ENCODE peak calls at places on chromosome 11, in four cellular contexts. A, H, O and K are unnamed samples.

GRCh38 chr11:12397953-12398352 is 20.6 kb downstream of the PARVA start:
- DNase-seq in O (no peak), A (no peak), H (no peak), K (no peak)

GRCh38 chr11:1485504-1485885 is 1.1 kb downstream of the MOB2 start:
- DNase-seq in H (no peak), A (no peak), O (no peak), K (no peak)

GRCh38 chr11:2265854-2266585 is 4.4 kb downstream of the ASCL2 start:
- DNase-seq in O (no peak), A (no peak), H (no peak), K (no peak)

GRCh38 chr11:7964261-7964660 is 986 bp downstream of the NLRP10 start:
- DNase-seq in H (no peak), O (no peak), A (no peak), K (no peak)

GRCh38 chr11:47791774-47792173 is 24.6 kb upstream of the FNBP4 start:
- DNase-seq in A (no peak), H (no peak), O (no peak), K (no peak)

GRCh38 chr11:69645801-69646492 is 5.0 kb downstream of the CCND1 start:
- DNase-seq in O (no peak), H (no peak), A (no peak), K (no peak)

GRCh38 chr11:65862191-65862735 is 2.0 kb downstream of the MUS81 start:
- DNase-seq in O (no peak), A (no peak), H (no peak), K (no peak)

GRCh38 chr11:130478204-130478701 is 29.8 kb downstream of the ADAMTS15 start:
- DNase-seq in A (no peak), O (no peak), H (no peak), K (no peak)

GRCh38 chr11:44979536-44980399 is 29.1 kb upstream of the TP53I11 start:
- DNase-seq in H (no peak), A (no peak), O (no peak), K (no peak)

GRCh38 chr11:12678092-12678491 is 3.9 kb downstream of the TEAD1 start:
- DNase-seq in A (no peak), H (no peak), O (no peak), K (no peak)

GRCh38 chr11:17343907-17344306 is 7.7 kb upstream of the NCR3LG1 start:
- DNase-seq in A (no peak), H (no peak), O (no peak), K (no peak)

GRCh38 chr11:32451808-32452207 is 16.5 kb upstream of the WT1 start:
- DNase-seq in A (no peak), H (no peak), O (no peak), K (no peak)

GRCh38 chr11:28702450-28702790 is 594.2 kb downstream of the METTL15 start:
- DNase-seq in O (no peak), H (no peak), A (no peak), K (no peak)

GRCh38 chr11:11589385-11589890 is 32.4 kb downstream of the GALNT18 start:
- DNase-seq in O (no peak), A (no peak), H (no peak), K (no peak)

GRCh38 chr11:44886765-44887164 is 63.9 kb downstream of the TP53I11 start:
- DNase-seq in A (no peak), O (no peak), H (no peak), K (no peak)

DNA sequence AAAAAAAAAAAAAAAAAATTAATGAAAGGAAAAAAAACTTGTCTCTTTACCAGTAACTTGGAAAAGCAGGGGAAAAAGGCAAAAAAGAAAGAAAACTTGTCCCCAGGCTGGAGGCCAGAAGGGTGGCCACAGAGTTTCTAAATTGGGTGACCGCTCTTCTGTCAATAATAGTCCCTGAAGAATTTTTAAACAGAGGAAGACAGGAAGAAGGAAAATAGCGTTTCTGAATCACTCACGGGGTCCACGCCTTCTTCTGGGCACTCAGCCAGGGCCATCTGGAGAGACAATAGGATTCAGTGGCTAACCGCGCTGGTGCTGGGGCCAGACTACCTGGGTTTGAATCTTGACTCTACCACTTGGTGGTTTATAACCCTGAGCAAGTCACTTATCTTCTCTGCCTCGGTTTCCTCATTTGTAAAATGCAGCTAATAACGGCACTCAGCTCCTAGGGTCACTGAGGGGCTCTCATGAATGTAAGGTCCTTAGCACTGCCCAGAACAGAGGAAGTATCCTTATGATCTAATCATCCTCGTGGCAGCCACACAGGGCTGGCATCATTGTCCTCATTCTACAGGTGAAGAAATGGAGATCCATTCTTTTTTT is 7.0 kb downstream of the C11orf86 start:
- DNase-seq in O (peak; percentile 72), A (no peak), H (peak; percentile 65), K (no peak)
- TF ChIP-seq SPI1 in O (peak; percentile 26), A (no peak), H (no peak), K (no peak)

DNA sequence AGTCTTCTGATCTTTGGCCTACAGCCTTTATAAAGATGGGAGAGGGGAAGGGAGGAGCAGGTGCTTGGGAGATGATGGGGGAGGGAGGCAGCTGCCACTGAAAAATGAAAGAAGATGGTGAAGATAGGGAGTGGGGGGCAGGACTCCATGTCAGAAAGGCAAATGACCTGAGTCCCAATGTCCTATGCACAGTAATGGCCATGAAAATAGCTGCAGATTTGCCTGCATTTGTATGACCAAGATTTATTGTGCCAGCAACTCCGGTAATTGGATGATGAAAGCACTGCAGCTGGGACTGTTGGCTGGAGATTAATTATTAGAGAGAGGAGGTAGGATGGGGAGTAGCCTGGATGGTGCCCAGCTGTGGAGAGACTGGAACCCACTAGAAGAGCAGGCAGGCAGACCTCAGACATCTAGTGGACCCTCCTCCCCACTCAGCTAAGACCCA is 36.1 kb downstream of the NEU3 start:
- DNase-seq in H (no peak), A (no peak), O (peak; percentile 28), K (no peak)
- TF ChIP-seq SPI1 in H (no peak), A (no peak), O (no peak), K (no peak)

GRCh38 chr11:74678041-74678440 is 53.2 kb downstream of the CHRDL2 start:
- DNase-seq in O (no peak), A (no peak), H (no peak), K (no peak)

GRCh38 chr11:74676596-74676995 is 54.6 kb downstream of the CHRDL2 start:
- DNase-seq in H (no peak), A (no peak), O (no peak), K (no peak)

GRCh38 chr11:74673956-74674355 is 57.3 kb downstream of the CHRDL2 start:
- DNase-seq in O (no peak), H (no peak), A (no peak), K (no peak)

GRCh38 chr11:74677131-74677530 is 54.1 kb downstream of the CHRDL2 start:
- DNase-seq in O (no peak), H (no peak), A (no peak), K (no peak)

DNA sequence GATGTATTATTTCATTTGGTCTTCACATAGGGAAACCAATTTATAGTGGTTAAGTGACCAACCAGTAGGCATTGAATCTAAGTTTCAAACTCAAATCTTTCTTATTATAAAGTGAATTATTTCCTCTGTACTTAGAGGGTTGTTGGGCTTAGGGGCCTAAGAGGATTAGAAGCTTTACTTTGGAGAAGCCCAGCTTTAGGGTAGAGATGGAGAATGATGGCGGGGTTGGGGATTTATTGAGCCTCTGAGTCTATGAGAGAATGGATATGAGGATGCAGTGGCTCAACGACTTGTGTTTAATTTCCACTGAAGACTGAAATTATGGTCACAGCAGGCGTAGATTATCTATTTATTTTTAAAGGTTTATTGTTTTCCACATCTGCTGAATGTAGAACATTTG is 55.5 kb downstream of the CHRDL2 start:
- DNase-seq in H (no peak), O (no peak), A (no peak), K (no peak)
- TF ChIP-seq SPI1 in H (no peak), O (no peak), A (no peak), K (no peak)

DNA sequence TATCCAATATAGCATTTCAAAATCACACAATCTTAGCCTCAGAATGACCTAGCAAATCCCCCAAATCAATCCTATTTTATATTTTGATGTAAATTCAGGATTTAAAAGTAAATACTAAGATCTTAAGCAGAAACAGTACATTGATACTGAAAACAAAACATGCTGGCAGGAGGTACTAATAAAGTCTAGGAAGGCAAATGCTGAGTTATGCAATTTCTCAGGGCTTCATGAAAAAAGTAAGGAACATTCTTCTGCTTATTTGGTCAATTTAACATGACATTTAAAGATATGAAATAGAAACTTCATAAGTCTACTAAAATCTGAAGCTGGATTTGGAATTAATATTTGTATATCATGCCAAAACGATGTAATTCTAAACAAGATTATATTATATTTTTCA is 153.3 kb downstream of the SWAP70 start:
- DNase-seq in A (no peak), O (no peak), H (no peak), K (no peak)
- TF ChIP-seq SPI1 in A (no peak), O (no peak), H (no peak), K (no peak)

DNA sequence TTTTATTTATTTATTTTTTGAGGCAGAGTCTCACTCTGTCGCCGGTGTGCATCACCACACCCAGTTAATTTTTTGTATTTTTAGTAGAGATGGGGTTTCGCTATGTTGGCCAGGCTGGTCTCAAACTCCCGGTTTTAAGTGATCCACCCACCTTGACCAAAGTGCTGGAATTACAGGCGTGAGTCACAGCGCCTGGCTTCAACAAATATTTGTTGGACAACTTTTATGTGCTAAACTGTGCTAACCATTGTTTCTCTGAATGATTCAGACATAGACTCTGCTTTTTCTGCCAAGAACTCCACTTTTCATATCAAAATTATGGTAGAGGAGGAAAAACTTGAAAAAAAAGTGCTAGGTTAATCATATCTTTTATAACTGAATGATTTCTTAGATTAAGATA is 36.3 kb downstream of the MMP7 start:
- DNase-seq in A (no peak), H (no peak), O (no peak), K (no peak)
- TF ChIP-seq SPI1 in A (no peak), H (no peak), O (no peak), K (no peak)